ENCODE peak calls at places on chromosomes 4 and X, in seven cellular contexts. V is CD4-positive, alpha-beta T cell; O is H1; B is left ventricle myocardium inferior; S is psoas muscle; I is HCT116; G is brain microvascular endothelial cell. W is an unnamed sample.

GRCh38 chr4:177391287-177391686 is 51.0 kb downstream of the AGA start:
- DNase-seq in V (no peak), O (no peak), B (no peak), S (no peak), I (no peak), G (no peak), W (no peak)

GRCh38 chr4:153375303-153375702 is 30.8 kb downstream of the MND1 start:
- DNase-seq in V (no peak), O (no peak), B (no peak), S (no peak), I (no peak), G (no peak), W (no peak)

GRCh38 chrX:7201481-7201880 is 53.5 kb upstream of the PUDP start:
- DNase-seq in V (no peak), O (no peak), B (no peak), S (no peak), I (no peak), G (no peak), W (no peak)

GRCh38 chr4:10305816-10306215 is 151.4 kb downstream of the ZNF518B start:
- DNase-seq in V (no peak), O (no peak), B (no peak), S (no peak), I (no peak), G (no peak), W (no peak)

GRCh38 chr4:98126141-98126540 is 17.1 kb downstream of the STPG2 start:
- DNase-seq in V (no peak), O (no peak), B (no peak), S (no peak), I (no peak), G (no peak), W (no peak)

GRCh38 chrX:153302796-153303195 is 18.8 kb downstream of the PNMA6F start:
- DNase-seq in V (no peak), O (no peak), B (no peak), S (no peak), I (no peak), G (no peak), W (no peak)

GRCh38 chr4:122826596-122827257 is at the start of gene FGF2:
- DNase-seq in V (no peak), O (peak; percentile 47), B (peak; percentile 67), S (peak; percentile 79), I (no peak), G (peak; percentile 45), W (peak; percentile 39)

GRCh38 chr4:174259580-174259979 is 23.9 kb downstream of the FBXO8 start:
- DNase-seq in V (no peak), O (no peak), B (no peak), S (no peak), I (no peak), G (no peak), W (no peak)

GRCh38 chr4:164239976-164240375 is 514.0 kb upstream of the SMIM31 start:
- DNase-seq in V (no peak), O (no peak), B (no peak), S (no peak), I (no peak), G (peak; percentile 17), W (no peak)

GRCh38 chr4:141022221-141022760 is 111.0 kb downstream of the RNF150 start:
- DNase-seq in V (no peak), O (no peak), B (no peak), S (no peak), I (no peak), G (no peak), W (no peak)

GRCh38 chrX:30278365-30278764 is 30.8 kb downstream of the NR0B1 start:
- DNase-seq in V (no peak), O (no peak), B (no peak), S (no peak), I (no peak), G (peak; percentile 23), W (no peak)

GRCh38 chr4:100391913-100392312 is 125.9 kb downstream of the EMCN start:
- DNase-seq in V (no peak), O (no peak), B (no peak), S (no peak), I (no peak), G (peak; percentile 76), W (no peak)

GRCh38 chrX:155048997-155049619 is 21.8 kb downstream of the CMC4 start:
- DNase-seq in V (no peak), O (no peak), B (no peak), S (peak; percentile 49), I (no peak), G (peak; percentile 43), W (peak; percentile 38)

GRCh38 chr4:141246243-141246642 is 25.5 kb downstream of the ZNF330 start:
- DNase-seq in V (no peak), O (no peak), B (no peak), S (no peak), I (no peak), G (peak; percentile 32), W (no peak)

GRCh38 chrX:152652060-152652459 is 14.4 kb downstream of the GABRQ start:
- DNase-seq in V (no peak), O (no peak), B (no peak), S (no peak), I (no peak), G (no peak), W (peak; percentile 14)

GRCh38 chrX:77404318-77404878 is 42.8 kb upstream of the FGF16 start:
- DNase-seq in V (no peak), O (no peak), B (no peak), S (no peak), I (no peak), G (no peak), W (no peak)

GRCh38 chrX:130909469-130910136 is 6.6 kb upstream of the ENOX2 start:
- DNase-seq in V (no peak), O (no peak), B (no peak), S (no peak), I (no peak), G (peak; percentile 7), W (no peak)

GRCh38 chr4:76673361-76673760 is 224.6 kb downstream of the SOWAHB start:
- DNase-seq in V (no peak), O (no peak), B (no peak), S (no peak), I (no peak), G (no peak), W (no peak)

GRCh38 chr4:69930768-69931167 is at the start of gene CSN1S1:
- DNase-seq in V (no peak), O (no peak), B (no peak), S (no peak), I (no peak), G (no peak), W (no peak)

GRCh38 chrX:137565921-137566745 is at the start of gene ZIC3:
- DNase-seq in V (no peak), O (no peak), B (peak; percentile 57), S (peak; percentile 82), I (no peak), G (peak; percentile 3), W (peak; percentile 57)

GRCh38 chr4:3486556-3487270 is 23.6 kb downstream of the DOK7 start:
- DNase-seq in V (no peak), O (no peak), B (no peak), S (no peak), I (no peak), G (no peak), W (no peak)

GRCh38 chr4:47209833-47210232 is 178.5 kb downstream of the GABRB1 start:
- DNase-seq in V (no peak), O (no peak), B (no peak), S (no peak), I (no peak), G (peak; percentile 78), W (no peak)

GRCh38 chr4:168129802-168130201 is 37.5 kb downstream of the ANXA10 start:
- DNase-seq in V (no peak), O (no peak), B (no peak), S (no peak), I (no peak), G (no peak), W (no peak)

GRCh38 chrX:42241421-42241820 is 318.1 kb upstream of the CASK start:
- DNase-seq in V (no peak), O (no peak), B (no peak), S (no peak), I (no peak), G (no peak), W (no peak)

GRCh38 chrX:42754129-42754528 is 23.8 kb downstream of the PPP1R2C start:
- DNase-seq in V (no peak), O (no peak), B (no peak), S (no peak), I (no peak), G (no peak), W (no peak)

GRCh38 chr4:42568610-42569207 is 88.2 kb downstream of the ATP8A1 start:
- DNase-seq in V (peak; percentile 45), O (peak; percentile 9), B (no peak), S (peak; percentile 42), I (peak; percentile 59), G (peak; percentile 69), W (peak; percentile 70)
- TF ChIP-seq CTCF in V (peak; percentile 93), O (peak; percentile 79), B (peak; percentile 83), S (peak; percentile 81), I (peak; percentile 65), G (peak; percentile 78), W (peak; percentile 56)

DNA sequence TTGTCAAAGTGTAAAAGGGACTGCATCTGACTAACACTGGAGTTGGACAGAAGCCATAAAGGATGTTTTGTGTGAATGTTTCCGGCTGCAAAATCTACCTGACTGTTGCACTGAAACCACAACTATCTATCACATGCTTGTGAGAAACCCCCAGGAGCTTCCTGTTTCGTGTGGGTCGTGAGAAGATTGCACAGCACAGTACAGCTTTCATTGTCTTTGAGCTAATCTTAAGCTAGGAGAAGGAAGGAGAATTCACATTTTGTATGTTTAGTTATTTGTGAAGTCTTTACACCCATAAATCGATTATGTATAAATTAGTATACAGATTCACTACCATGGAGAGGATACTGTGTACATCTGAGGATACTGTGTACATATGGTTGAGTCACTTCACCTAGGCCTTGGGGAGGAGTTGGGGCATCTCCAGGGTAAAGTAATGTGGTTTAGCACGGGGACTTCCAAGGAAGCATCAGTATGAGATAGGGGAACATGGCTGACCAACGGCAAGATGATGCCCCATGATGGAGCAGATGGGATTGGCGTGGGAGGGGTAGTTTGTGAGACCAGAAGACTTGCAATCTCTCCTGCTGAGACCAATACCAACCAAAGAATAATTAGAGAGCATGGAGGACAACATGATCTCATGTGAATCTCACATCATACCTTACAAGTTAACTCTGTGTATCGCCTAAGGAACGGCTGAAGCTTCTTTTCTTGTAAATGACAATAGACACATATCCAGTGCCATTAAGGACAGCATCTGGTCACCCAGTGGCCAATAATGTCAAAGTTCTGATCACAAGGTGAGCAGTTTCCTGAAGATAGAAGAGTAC is 43.1 kb upstream of the FAM9C start:
- DNase-seq in V (no peak), O (no peak), B (no peak), S (no peak), I (no peak), G (peak; percentile 60), W (no peak)
- H3K27ac ChIP-seq in V (peak overlapping the region; percentile 94), O (no peak overlapping the region), B (no peak overlapping the region), S (no peak overlapping the region), I (no peak overlapping the region), G (peak overlapping the region; percentile 41), W (no peak overlapping the region)

DNA sequence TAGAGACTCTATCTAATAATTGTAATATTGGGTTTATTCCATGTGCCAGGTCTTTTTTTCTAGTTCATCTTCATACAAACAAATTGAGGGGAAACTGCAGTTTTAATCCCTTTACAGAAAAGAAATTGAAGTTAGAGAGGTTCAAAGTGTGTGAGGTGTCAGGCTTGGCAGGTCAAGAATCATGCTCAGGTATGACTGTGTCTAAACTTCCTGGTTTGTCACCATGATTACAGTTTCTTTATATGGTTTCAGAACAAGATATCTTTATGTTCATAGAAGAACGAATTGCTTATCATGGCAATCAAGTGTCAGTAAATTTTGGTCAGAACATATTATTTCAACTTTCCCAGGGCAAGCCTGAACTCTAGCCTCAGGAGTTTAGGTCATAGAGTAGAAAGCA is 460.4 kb downstream of the RAPGEF2 start:
- DNase-seq in V (no peak), O (no peak), B (no peak), S (no peak), I (no peak), G (no peak), W (no peak)
- TF ChIP-seq CTCF in V (no peak), O (no peak), B (no peak), S (no peak), I (no peak), G (no peak), W (no peak)

GRCh38 chr4:139050436-139050835 is 34.9 kb downstream of the NOCT start:
- DNase-seq in V (no peak), O (no peak), B (no peak), S (no peak), I (no peak), G (no peak), W (no peak)
- H3K27ac ChIP-seq in V (no peak overlapping the region), O (no peak overlapping the region), B (no peak overlapping the region), S (no peak overlapping the region), I (no peak overlapping the region), G (no peak overlapping the region), W (no peak overlapping the region)

W was measured in lung.